ENCODE peak calls at places on chromosomes 6 and 20, in four cellular contexts. One of them, this sample, is unnamed.

GRCh38 chr6:96626749-96627353 is 63.9 kb downstream of the FHL5 start:
- DNase-seq in GM12865: peak
- DNase-seq in neural crest cell: no peak
- DNase-seq in AG04450: peak
- DNase-seq in this sample: no peak

GRCh38 chr20:24245093-24245492 is 224.3 kb upstream of the SYNDIG1 start:
- DNase-seq in neural crest cell: no peak
- DNase-seq in AG04450: no peak
- DNase-seq in GM12865: no peak
- DNase-seq in this sample: no peak

GRCh38 chr6:25511386-25511785 is 140.6 kb upstream of the SCGN start:
- DNase-seq in AG04450: no peak
- DNase-seq in GM12865: no peak
- DNase-seq in neural crest cell: no peak
- DNase-seq in this sample: no peak

GRCh38 chr6:26389349-26389799 is 6.5 kb downstream of the BTN2A2 start:
- DNase-seq in AG04450: no peak
- DNase-seq in GM12865: no peak
- DNase-seq in neural crest cell: no peak
- DNase-seq in this sample: no peak

GRCh38 chr6:36621371-36621855 is 27.3 kb downstream of the SRSF3 start:
- DNase-seq in AG04450: no peak
- DNase-seq in GM12865: no peak
- DNase-seq in neural crest cell: no peak
- DNase-seq in this sample: no peak

GRCh38 chr6:77430506-77430905 is 32.8 kb downstream of the HTR1B start:
- DNase-seq in neural crest cell: no peak
- DNase-seq in GM12865: no peak
- DNase-seq in AG04450: no peak
- DNase-seq in this sample: no peak

GRCh38 chr20:62466806-62467537 is 8.8 kb downstream of the GATA5 start:
- DNase-seq in AG04450: no peak
- DNase-seq in GM12865: no peak
- DNase-seq in neural crest cell: no peak
- DNase-seq in this sample: no peak

GRCh38 chr6:157650261-157650640 is 172.8 kb upstream of the SNX9 start:
- DNase-seq in GM12865: no peak
- DNase-seq in AG04450: no peak
- DNase-seq in neural crest cell: no peak
- DNase-seq in this sample: no peak

GRCh38 chr20:62382306-62383198 is 4.4 kb upstream of the RPS21 start:
- DNase-seq in neural crest cell: peak
- DNase-seq in AG04450: no peak
- DNase-seq in GM12865: peak
- DNase-seq in this sample: peak

GRCh38 chr6:136526937-136527336 is 23.3 kb downstream of the MAP7 start:
- DNase-seq in AG04450: no peak
- DNase-seq in GM12865: no peak
- DNase-seq in neural crest cell: no peak
- DNase-seq in this sample: no peak

GRCh38 chr6:155117266-155117665 is 122.2 kb downstream of the TIAM2 start:
- DNase-seq in GM12865: no peak
- DNase-seq in neural crest cell: no peak
- DNase-seq in AG04450: peak
- DNase-seq in this sample: no peak

GRCh38 chr6:140079328-140079727 is 704.9 kb upstream of the CITED2 start:
- DNase-seq in AG04450: no peak
- DNase-seq in GM12865: no peak
- DNase-seq in neural crest cell: no peak
- DNase-seq in this sample: no peak

GRCh38 chr6:112563368-112563767 is 216.2 kb downstream of the RFPL4B start:
- DNase-seq in GM12865: no peak
- DNase-seq in AG04450: no peak
- DNase-seq in neural crest cell: no peak
- DNase-seq in this sample: peak

GRCh38 chr6:25863360-25863759 is 10.7 kb downstream of the SLC17A3 start:
- DNase-seq in AG04450: no peak
- DNase-seq in neural crest cell: no peak
- DNase-seq in GM12865: no peak
- DNase-seq in this sample: no peak

GRCh38 chr20:32549842-32550241 is 35.3 kb downstream of the NOL4L start:
- DNase-seq in AG04450: no peak
- DNase-seq in GM12865: no peak
- DNase-seq in neural crest cell: no peak
- DNase-seq in this sample: no peak

DNA sequence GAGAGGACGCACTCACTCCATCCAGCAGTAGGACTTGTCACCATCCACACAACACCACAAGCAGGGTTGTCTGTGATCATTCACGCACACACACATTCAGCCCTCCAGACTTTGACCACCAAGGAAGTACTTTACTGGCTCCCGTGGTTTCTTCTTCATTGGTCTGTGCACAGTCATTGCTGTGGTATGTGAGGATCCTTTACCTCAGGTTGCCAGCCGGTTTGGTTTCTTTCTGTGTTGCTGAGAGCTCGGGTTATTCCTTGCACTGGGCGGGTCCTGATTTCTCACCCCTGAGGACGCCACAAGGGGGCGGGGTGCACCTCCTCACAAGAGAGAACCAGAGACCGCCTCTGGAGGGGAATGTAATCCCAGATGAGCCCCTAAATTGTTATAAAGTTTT is 11.2 kb downstream of the SLC35A1 start:
- DNase-seq in neural crest cell: peak
- DNase-seq in GM12865: peak
- DNase-seq in AG04450: no peak
- DNase-seq in this sample: peak
- TF ChIP-seq CTCF in neural crest cell: peak
- TF ChIP-seq CTCF in GM12865: peak
- TF ChIP-seq CTCF in AG04450: no peak
- TF ChIP-seq CTCF in this sample: peak

DNA sequence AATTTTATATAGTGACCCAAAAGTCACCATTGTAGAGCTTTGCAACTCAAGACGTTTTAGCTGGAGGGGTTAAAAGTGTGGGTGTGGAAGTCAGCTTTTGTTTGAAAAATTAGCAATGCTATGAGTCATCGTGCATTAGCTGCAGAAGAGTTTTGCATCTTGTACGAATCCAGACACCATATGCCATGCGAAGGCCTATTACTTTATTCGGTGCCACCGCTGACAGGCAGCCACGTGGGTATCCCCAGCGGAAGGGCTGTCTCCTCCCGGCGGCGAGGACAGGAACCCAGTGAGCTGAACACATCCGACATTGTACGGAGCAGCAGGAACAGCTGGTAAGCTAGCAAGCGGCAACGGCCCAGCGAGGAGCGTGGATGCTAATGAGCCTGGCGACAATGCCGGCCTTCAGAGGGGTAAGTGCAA is 84.4 kb downstream of the INSM1 start:
- DNase-seq in AG04450: peak
- DNase-seq in neural crest cell: peak
- DNase-seq in GM12865: peak
- DNase-seq in this sample: peak
- TF ChIP-seq CTCF in AG04450: no peak
- TF ChIP-seq CTCF in neural crest cell: peak
- TF ChIP-seq CTCF in GM12865: no peak
- TF ChIP-seq CTCF in this sample: no peak

GRCh38 chr20:49544535-49544934 is 23.4 kb downstream of the PTGIS start:
- DNase-seq in GM12865: no peak
- DNase-seq in AG04450: no peak
- DNase-seq in neural crest cell: no peak
- DNase-seq in this sample: no peak

GRCh38 chr20:49543071-49543857 is 24.7 kb downstream of the PTGIS start:
- DNase-seq in AG04450: no peak
- DNase-seq in GM12865: no peak
- DNase-seq in neural crest cell: no peak
- DNase-seq in this sample: no peak

GRCh38 chr20:49548371-49548947 is 19.5 kb downstream of the PTGIS start:
- DNase-seq in neural crest cell: no peak
- DNase-seq in GM12865: no peak
- DNase-seq in AG04450: no peak
- DNase-seq in this sample: no peak

GRCh38 chr20:49543858-49544437 is 24.0 kb downstream of the PTGIS start:
- DNase-seq in neural crest cell: no peak
- DNase-seq in GM12865: no peak
- DNase-seq in AG04450: no peak
- DNase-seq in this sample: no peak

GRCh38 chr20:49545572-49545971 is 22.4 kb downstream of the PTGIS start:
- DNase-seq in AG04450: no peak
- DNase-seq in neural crest cell: no peak
- DNase-seq in GM12865: no peak
- DNase-seq in this sample: no peak
- TF ChIP-seq CTCF in AG04450: peak
- TF ChIP-seq CTCF in neural crest cell: peak
- TF ChIP-seq CTCF in GM12865: peak
- TF ChIP-seq CTCF in this sample: no peak

GRCh38 chr20:1982666-1983065 is 11.2 kb downstream of the PDYN start:
- DNase-seq in neural crest cell: no peak
- DNase-seq in AG04450: no peak
- DNase-seq in GM12865: no peak
- DNase-seq in this sample: no peak
- TF ChIP-seq CTCF in neural crest cell: no peak
- TF ChIP-seq CTCF in AG04450: no peak
- TF ChIP-seq CTCF in GM12865: no peak
- TF ChIP-seq CTCF in this sample: no peak